ENCODE peak calls at places on chromosomes 13 and 19, in six cellular contexts. E is GM12878, F is prostate gland, U is ovary, R is Peyer's patch, L is MM.1S. X is an unnamed sample. For H3K4me1, the result is how much of the 10 kb centered on the place peaks cover.

GRCh38 chr13:93714171-93714570 is 487.6 kb downstream of the GPC6 start:
- DNase-seq in E (no peak), F (no peak), U (no peak), R (no peak), L (no peak), X (no peak)

GRCh38 chr13:33006646-33007045 is 9.6 kb upstream of the KL start:
- DNase-seq in E (no peak), F (no peak), U (no peak), R (no peak), L (no peak), X (no peak)

GRCh38 chr19:6735181-6735891 is 2.0 kb downstream of the GPR108 start:
- DNase-seq in E (no peak), F (no peak), U (no peak), R (no peak), L (no peak), X (no peak)

GRCh38 chr13:31765441-31765840 is 26.1 kb downstream of the RXFP2 start:
- DNase-seq in E (no peak), F (no peak), U (no peak), R (no peak), L (no peak), X (no peak)

GRCh38 chr13:26022538-26023292 is 29.1 kb downstream of the SHISA2 start:
- DNase-seq in E (no peak), F (peak), U (no peak), R (no peak), L (no peak), X (no peak)

GRCh38 chr19:41206926-41207750 is 11.9 kb upstream of the AXL start:
- DNase-seq in E (no peak), F (no peak), U (no peak), R (no peak), L (no peak), X (no peak)

GRCh38 chr19:8530061-8530679 is 16.2 kb upstream of the ZNF414 start:
- DNase-seq in E (no peak), F (no peak), U (no peak), R (no peak), L (no peak), X (no peak)

GRCh38 chr19:29882719-29883105 is 59.3 kb upstream of the URI1 start:
- DNase-seq in E (no peak), F (no peak), U (no peak), R (no peak), L (no peak), X (no peak)

GRCh38 chr19:18208098-18208951 is 4.5 kb upstream of the RAB3A start:
- DNase-seq in E (no peak), F (no peak), U (peak), R (peak), L (peak), X (no peak)

GRCh38 chr13:33775339-33776108 is 42.4 kb upstream of the RFC3 start:
- DNase-seq in E (no peak), F (no peak), U (no peak), R (no peak), L (no peak), X (no peak)

GRCh38 chr13:96090240-96091101 is 564 bp downstream of the HS6ST3 start:
- DNase-seq in E (no peak), F (no peak), U (no peak), R (no peak), L (peak), X (peak)

GRCh38 chr19:4518345-4519171 is at the start of gene PLIN4:
- DNase-seq in E (no peak), F (peak), U (peak), R (no peak), L (no peak), X (peak)

GRCh38 chr13:26460652-26461051 is 96.8 kb upstream of the WASF3 start:
- DNase-seq in E (no peak), F (no peak), U (no peak), R (no peak), L (no peak), X (no peak)

GRCh38 chr19:19531951-19532805 is 3.5 kb downstream of the YJEFN3 start:
- DNase-seq in E (no peak), F (peak), U (peak), R (peak), L (peak), X (peak)
- H3K27ac ChIP-seq in E (no peak), F (no peak), U (no peak), R (no peak), L (no peak), X (no peak)

GRCh38 chr13:98487522-98487921 is 89.4 kb downstream of the STK24 start:
- DNase-seq in E (no peak), F (no peak), U (no peak), R (no peak), L (no peak), X (no peak)
- H3K4me1 ChIP-seq in E (half or more), F (under half), U (under half), R (under half), L (under half), X (half or more)

GRCh38 chr13:22740264-22740663 is 440.5 kb upstream of the SGCG start:
- DNase-seq in E (no peak), F (no peak), U (no peak), R (no peak), L (no peak), X (no peak)
- TF ChIP-seq CTCF in E (no peak), F (no peak), U (no peak), R (no peak), L (peak), X (no peak)

DNA sequence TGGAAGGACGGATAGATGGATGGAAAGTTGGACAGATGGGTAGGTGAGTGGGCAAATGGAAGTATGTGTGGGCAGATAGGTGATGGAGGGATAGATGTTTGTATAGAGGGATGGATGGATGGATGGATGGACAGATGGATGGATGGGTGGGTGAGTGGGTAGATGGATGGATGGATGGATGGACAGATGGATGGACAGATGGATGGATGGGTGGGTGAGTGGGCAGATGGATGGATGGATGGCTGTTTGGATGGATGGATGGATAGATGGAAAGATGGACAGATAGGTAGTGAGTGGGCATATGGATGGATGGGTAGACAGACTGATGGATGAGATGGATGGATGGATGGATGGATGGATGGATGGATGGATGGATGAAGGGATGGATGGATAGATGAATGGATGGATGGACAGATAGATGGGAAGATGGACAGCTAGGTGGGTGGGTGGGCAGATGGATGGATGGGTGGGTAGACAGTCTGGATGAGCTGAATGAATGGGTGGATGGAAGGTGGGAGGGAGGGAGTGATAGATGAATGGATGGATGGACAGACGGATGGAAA is 74.9 kb upstream of the KCTD15 start:
- DNase-seq in E (no peak), F (no peak), U (no peak), R (no peak), L (no peak), X (no peak)
- H3K27ac ChIP-seq in E (no peak), F (no peak), U (no peak), R (no peak), L (no peak), X (no peak)

GRCh38 chr13:77312311-77312710 is 14.6 kb downstream of the MYCBP2 start:
- DNase-seq in E (no peak), F (no peak), U (no peak), R (no peak), L (no peak), X (no peak)

GRCh38 chr13:77306458-77306857 is 20.4 kb downstream of the MYCBP2 start:
- DNase-seq in E (no peak), F (no peak), U (no peak), R (no peak), L (no peak), X (no peak)

GRCh38 chr13:77310161-77310560 is 16.7 kb downstream of the MYCBP2 start:
- DNase-seq in E (no peak), F (no peak), U (no peak), R (no peak), L (no peak), X (no peak)

GRCh38 chr13:77310579-77311279 is 16.2 kb downstream of the MYCBP2 start:
- DNase-seq in E (no peak), F (no peak), U (no peak), R (no peak), L (no peak), X (no peak)

DNA sequence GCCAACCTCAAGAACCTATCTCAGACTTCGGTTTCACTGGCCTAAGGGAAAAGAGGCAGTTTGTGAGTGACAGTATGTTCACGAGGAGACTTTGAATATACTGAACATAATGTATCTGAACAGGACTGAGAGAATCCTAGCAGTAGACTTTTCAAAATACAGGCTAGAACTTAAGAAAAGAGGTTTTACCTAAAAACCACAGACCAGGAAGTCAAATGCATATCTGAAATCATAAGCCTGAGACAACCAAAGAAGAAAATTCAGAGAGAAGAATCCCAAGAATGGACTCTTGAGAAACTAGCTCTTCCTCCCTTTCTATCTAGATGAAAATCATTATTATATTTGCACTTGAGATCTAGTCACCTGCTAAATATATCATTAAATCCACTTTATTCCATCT is 17.6 kb downstream of the MYCBP2 start:
- DNase-seq in E (no peak), F (no peak), U (no peak), R (no peak), L (no peak), X (no peak)
- H3K4me1 ChIP-seq in E (under half), F (under half), U (under half), R (under half), L (under half), X (under half)

GRCh38 chr13:71218960-71219359 is 648.0 kb downstream of the DACH1 start:
- DNase-seq in E (no peak), F (no peak), U (no peak), R (no peak), L (no peak), X (no peak)
- TF ChIP-seq CTCF in E (peak), F (no peak), U (no peak), R (no peak), L (no peak), X (no peak)